ENCODE peak calls at places on chromosomes 2 and 18, in five cellular contexts. U is adrenal gland, Q is fibroblast of lung, Y is small intestine, T is Peyer's patch. D is an unnamed sample.

GRCh38 chr2:76640905-76641304 is 881.3 kb downstream of the LRRTM4 start:
- DNase-seq in U (no peak), Q (no peak), Y (no peak), T (no peak), D (no peak)

GRCh38 chr2:119225084-119225864 is 1.6 kb downstream of the STEAP3 start:
- DNase-seq in U (no peak), Q (no peak), Y (peak), T (peak), D (no peak)

GRCh38 chr2:53130441-53130943 is 637.1 kb upstream of the CHAC2 start:
- DNase-seq in U (no peak), Q (peak), Y (no peak), T (no peak), D (no peak)

GRCh38 chr2:58428286-58428552 is 187.1 kb upstream of the FANCL start:
- DNase-seq in U (no peak), Q (peak), Y (no peak), T (no peak), D (no peak)

GRCh38 chr2:233837694-233838229 is 16.6 kb downstream of the HJURP start:
- DNase-seq in U (peak), Q (no peak), Y (no peak), T (no peak), D (no peak)

GRCh38 chr2:150710916-150711315 is 223.4 kb upstream of the RND3 start:
- DNase-seq in U (no peak), Q (no peak), Y (no peak), T (no peak), D (no peak)

GRCh38 chr2:183868153-183868552 is 730.2 kb upstream of the ZNF804A start:
- DNase-seq in U (no peak), Q (peak), Y (no peak), T (no peak), D (no peak)

GRCh38 chr2:28164280-28164801 is 228.3 kb upstream of the FOSL2 start:
- DNase-seq in U (no peak), Q (no peak), Y (no peak), T (no peak), D (no peak)

GRCh38 chr2:191845876-191846786 is 757 bp downstream of the CAVIN2 start:
- DNase-seq in U (no peak), Q (no peak), Y (no peak), T (no peak), D (no peak)

GRCh38 chr2:63679252-63679850 is 90.6 kb downstream of the MDH1 start:
- DNase-seq in U (no peak), Q (no peak), Y (no peak), T (no peak), D (no peak)

GRCh38 chr2:27370816-27371620 is 602 bp downstream of the SNX17 start:
- DNase-seq in U (peak), Q (peak), Y (peak), T (peak), D (no peak)

GRCh38 chr2:158539176-158539895 is 82.6 kb downstream of the PKP4 start:
- DNase-seq in U (no peak), Q (peak), Y (peak), T (no peak), D (no peak)

GRCh38 chr2:396903-397302 is 109.0 kb upstream of the ALKAL2 start:
- DNase-seq in U (no peak), Q (no peak), Y (no peak), T (no peak), D (no peak)

GRCh38 chr2:150491943-150492342 is 4.5 kb upstream of the RND3 start:
- DNase-seq in U (no peak), Q (peak), Y (no peak), T (no peak), D (no peak)

GRCh38 chr2:64873472-64873924 is 115.7 kb upstream of the SLC1A4 start:
- DNase-seq in U (peak), Q (peak), Y (peak), T (peak), D (peak)

GRCh38 chr2:68319397-68320117 is at the start of gene CNRIP1:
- DNase-seq in U (peak), Q (peak), Y (no peak), T (peak), D (peak)

GRCh38 chr2:66696856-66697255 is 261.9 kb downstream of the MEIS1 start:
- DNase-seq in U (no peak), Q (no peak), Y (no peak), T (no peak), D (no peak)

GRCh38 chr2:98508690-98509054 is 64.0 kb downstream of the INPP4A start:
- DNase-seq in U (peak), Q (peak), Y (peak), T (peak), D (no peak)

GRCh38 chr18:32378705-32379104 is 92.0 kb downstream of the GAREM1 start:
- DNase-seq in U (peak), Q (peak), Y (peak), T (no peak), D (no peak)

GRCh38 chr2:17646096-17646554 is 105.6 kb downstream of the VSNL1 start:
- DNase-seq in U (peak), Q (peak), Y (peak), T (peak), D (peak)

GRCh38 chr2:127648321-127648720 is 2.4 kb downstream of the GPR17 start:
- DNase-seq in U (no peak), Q (no peak), Y (no peak), T (no peak), D (no peak)

GRCh38 chr2:127647242-127648190 is 1.6 kb downstream of the GPR17 start:
- DNase-seq in U (no peak), Q (peak), Y (no peak), T (no peak), D (no peak)

GRCh38 chr2:127650041-127650784 is 4.3 kb downstream of the GPR17 start:
- DNase-seq in U (no peak), Q (no peak), Y (no peak), T (no peak), D (no peak)

GRCh38 chr2:127649684-127650040 is 3.7 kb downstream of the GPR17 start:
- DNase-seq in U (peak), Q (peak), Y (peak), T (peak), D (peak)

DNA sequence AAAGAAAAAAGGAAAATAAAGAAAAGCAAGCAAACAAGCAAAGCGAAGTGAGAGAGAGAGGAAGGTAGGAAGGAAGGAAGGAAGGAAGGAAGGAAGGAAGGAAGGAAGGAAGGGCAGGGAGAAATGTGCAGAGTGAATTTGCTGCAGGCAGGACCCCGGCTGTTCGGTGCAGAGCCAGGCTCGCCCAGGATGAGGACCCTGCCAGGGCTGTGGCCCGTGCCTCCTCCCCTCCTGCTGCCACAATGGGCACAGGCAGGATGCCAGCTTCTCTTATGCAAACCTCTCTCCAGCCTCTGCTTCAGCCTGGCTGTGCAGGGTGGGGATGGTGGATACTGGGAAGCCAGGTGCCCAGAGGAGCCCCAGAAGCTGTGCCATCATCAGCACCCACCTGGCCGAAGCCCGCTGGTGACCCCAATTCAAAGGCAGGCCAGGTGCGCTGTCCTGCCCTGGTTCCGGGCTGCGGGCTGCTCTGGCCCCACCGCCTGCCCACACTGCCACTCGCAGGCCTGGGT is 3.2 kb downstream of the GPR17 start:
- DNase-seq in U (no peak), Q (no peak), Y (no peak), T (no peak), D (no peak)
- H3K27ac ChIP-seq in U (no peak), Q (no peak), Y (no peak), T (no peak), D (peak)

DNA sequence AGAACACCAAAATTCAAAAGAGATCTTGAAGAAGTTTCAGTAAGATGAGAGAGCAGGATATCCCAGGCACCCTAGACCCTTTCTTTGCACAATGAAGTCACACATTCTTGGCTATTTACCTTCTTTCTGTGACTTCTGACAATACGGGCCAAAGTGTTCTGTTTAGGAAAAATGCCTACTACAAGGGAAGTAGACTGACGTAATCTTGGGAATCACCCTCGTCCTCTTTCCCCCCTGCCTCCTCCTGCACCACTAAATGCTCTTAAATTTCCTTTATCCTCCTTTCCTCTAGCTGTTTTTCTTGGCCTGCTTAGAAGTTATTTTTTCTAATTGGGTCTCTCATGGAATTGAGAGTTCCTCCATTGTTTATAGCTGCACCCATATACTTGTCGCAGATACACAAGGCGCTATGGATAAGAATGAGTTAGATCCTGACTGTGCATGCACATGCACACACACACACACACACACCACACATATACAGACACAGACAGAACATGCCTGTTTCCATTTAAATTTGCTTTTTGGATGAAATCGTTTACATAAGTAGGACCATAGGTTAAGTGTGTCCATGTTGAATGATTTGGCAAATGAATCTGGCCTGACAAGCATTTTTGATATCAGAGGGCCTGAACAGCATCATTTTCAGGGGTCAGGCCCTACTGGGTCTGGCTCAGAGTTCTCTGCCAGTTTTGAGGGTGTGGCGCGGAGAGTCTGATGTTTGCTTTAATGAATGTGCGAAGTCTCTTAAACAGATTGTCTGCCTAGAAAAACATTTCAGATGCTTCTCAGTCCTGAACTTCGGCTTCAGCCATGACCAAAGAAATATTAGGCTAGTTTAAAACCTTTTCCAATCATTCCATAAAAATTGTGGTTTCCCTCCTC is 131.9 kb upstream of the NT5C1B start:
- DNase-seq in U (no peak), Q (no peak), Y (no peak), T (no peak), D (no peak)
- H3K27ac ChIP-seq in U (no peak), Q (no peak), Y (no peak), T (no peak), D (no peak)

DNA sequence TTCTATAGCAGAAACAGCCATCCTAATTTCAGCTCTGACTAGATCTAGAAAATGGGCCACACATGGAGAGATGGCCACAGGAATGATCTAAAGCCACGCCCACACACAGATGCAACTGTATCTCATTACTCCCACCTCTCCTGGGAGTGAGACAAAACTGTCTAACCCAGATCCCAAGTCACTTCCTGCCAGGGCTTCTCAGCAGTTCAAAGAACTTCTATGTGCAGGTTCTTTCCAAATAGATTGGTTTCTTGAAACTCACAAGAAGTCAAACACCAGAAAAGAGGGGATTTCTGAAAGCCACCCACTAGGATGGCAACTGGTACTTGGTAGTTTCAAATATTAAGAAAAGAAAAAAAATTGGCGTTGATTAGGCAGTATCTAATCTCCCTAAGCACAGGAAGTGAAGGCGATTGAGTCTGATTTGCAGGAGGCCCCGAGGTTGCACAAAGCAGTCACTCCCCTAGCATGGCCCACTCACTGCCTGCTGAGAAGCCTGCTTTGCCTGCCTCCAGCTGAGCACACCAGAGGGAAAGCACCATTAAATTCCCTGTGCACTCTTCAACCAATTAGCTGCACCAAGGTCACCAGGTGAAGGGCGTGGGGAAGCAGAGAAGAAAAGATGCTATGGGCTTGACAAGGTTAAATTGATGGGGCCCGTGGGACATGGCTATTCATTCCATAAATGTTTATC is 51.1 kb downstream of the PAPOLG start:
- DNase-seq in U (no peak), Q (peak), Y (no peak), T (no peak), D (no peak)
- H3K27ac ChIP-seq in U (no peak), Q (no peak), Y (no peak), T (no peak), D (no peak)

GRCh38 chr2:239312081-239312501 is 88.7 kb downstream of the HDAC4 start:
- DNase-seq in U (peak), Q (no peak), Y (no peak), T (no peak), D (no peak)

GRCh38 chr2:239313776-239314175 is 87.0 kb downstream of the HDAC4 start:
- DNase-seq in U (peak), Q (no peak), Y (no peak), T (no peak), D (no peak)

GRCh38 chr2:239311132-239312040 is 89.4 kb downstream of the HDAC4 start:
- DNase-seq in U (peak), Q (no peak), Y (no peak), T (peak), D (peak)

GRCh38 chr2:239313251-239313650 is 87.6 kb downstream of the HDAC4 start:
- DNase-seq in U (peak), Q (no peak), Y (no peak), T (no peak), D (no peak)

GRCh38 chr2:239312741-239313246 is 88.0 kb downstream of the HDAC4 start:
- DNase-seq in U (peak), Q (no peak), Y (no peak), T (no peak), D (no peak)
- H3K27ac ChIP-seq in U (no peak), Q (no peak), Y (no peak), T (peak), D (peak)

DNA sequence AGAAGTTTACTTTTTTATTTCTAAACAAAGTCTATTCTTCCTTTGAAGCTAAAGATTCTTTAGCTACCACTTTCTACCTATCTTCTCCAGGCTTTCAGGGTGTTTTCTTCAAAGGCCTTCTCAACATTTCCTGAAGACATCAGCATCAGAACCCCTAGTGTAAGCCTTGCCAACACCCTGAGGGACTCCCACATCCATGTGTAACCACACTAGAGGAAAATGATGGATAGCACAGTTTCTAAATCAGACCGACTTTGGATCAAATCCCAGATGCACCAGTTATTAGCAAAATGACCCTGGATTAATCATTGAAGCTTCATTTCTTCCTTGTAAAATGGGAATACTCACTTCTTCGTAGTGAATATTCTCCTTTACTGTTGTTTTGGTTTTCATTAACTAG is 4.7 kb upstream of the TTN start:
- DNase-seq in U (no peak), Q (peak), Y (no peak), T (no peak), D (no peak)
- H3K27ac ChIP-seq in U (no peak), Q (no peak), Y (no peak), T (no peak), D (no peak)

GRCh38 chr18:9810216-9810804 is 75.5 kb upstream of the TXNDC2 start:
- DNase-seq in U (no peak), Q (peak), Y (no peak), T (no peak), D (no peak)

GRCh38 chr18:9809686-9810085 is 76.1 kb upstream of the TXNDC2 start:
- DNase-seq in U (peak), Q (no peak), Y (no peak), T (no peak), D (no peak)

GRCh38 chr18:9811978-9812377 is 73.8 kb upstream of the TXNDC2 start:
- DNase-seq in U (no peak), Q (no peak), Y (no peak), T (no peak), D (no peak)

GRCh38 chr18:9808530-9809241 is 77.1 kb upstream of the TXNDC2 start:
- DNase-seq in U (peak), Q (peak), Y (no peak), T (no peak), D (no peak)

GRCh38 chr18:9810994-9811393 is 74.8 kb upstream of the TXNDC2 start:
- DNase-seq in U (peak), Q (no peak), Y (no peak), T (no peak), D (no peak)
- H3K27ac ChIP-seq in U (no peak), Q (no peak), Y (no peak), T (no peak), D (no peak)

GRCh38 chr2:113895819-113896563 is 6.1 kb downstream of the ACTR3 start:
- DNase-seq in U (no peak), Q (no peak), Y (no peak), T (no peak), D (no peak)
- H3K27ac ChIP-seq in U (no peak), Q (no peak), Y (no peak), T (no peak), D (no peak)

DNA sequence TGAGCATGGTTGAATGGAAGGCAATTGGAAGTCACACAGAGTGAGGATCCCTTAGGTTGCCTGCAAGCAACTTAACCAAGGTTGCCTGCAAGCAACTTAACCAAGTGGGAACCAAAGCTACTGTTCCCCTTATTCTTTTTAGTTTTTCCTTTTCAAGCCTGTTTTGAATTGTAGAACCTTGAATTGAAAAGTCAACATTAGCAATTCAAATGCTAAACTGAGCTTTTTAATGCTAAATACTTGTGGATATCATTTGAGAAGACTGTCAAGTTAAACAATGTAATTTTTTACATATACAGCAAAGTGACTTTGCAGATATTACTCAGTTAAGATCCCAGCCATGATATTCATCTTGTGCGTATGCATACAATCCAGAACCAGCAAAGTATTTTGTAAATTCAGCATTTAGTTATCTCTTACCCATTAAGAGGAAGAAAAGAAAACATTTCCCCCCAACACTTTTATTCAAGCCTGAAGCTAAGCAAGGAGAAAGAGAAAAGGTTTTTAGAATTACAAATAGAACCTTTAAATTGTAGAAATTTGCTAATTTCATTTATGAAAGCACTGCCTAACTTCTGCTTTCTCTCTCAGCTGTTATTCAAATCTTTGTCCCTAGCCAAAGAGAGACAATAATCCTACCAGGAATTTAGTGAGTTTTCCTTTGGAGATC is 643.3 kb upstream of the PIK3C3 start:
- DNase-seq in U (no peak), Q (no peak), Y (no peak), T (no peak), D (no peak)
- H3K27ac ChIP-seq in U (no peak), Q (no peak), Y (no peak), T (no peak), D (no peak)

GRCh38 chr2:219128401-219128800 is 32.2 kb downstream of the NHEJ1 start:
- DNase-seq in U (no peak), Q (no peak), Y (no peak), T (no peak), D (no peak)
- H3K27ac ChIP-seq in U (no peak), Q (no peak), Y (no peak), T (peak), D (no peak)

GRCh38 chr18:50610349-50610748 is 50.5 kb downstream of the MAPK4 start:
- DNase-seq in U (no peak), Q (no peak), Y (no peak), T (no peak), D (no peak)
- H3K27ac ChIP-seq in U (no peak), Q (no peak), Y (no peak), T (no peak), D (no peak)